ENCODE peak calls at places on chromosomes 2 and 18, in ten cellular contexts. R is mammary epithelial cell, A is right cardiac atrium, Q is endodermal cell, G is H9, Y is stomach, W is Panc1, O is tibial nerve, U is astrocyte, T is pancreas. I is an unnamed sample.

GRCh38 chr2:11534078-11534745 is 367 bp downstream of the GREB1 start:
- DNase-seq in A (no peak), R (no peak), Q (peak; percentile 32), T (no peak), G (no peak), U (no peak), O (no peak), Y (no peak), W (no peak), I (no peak)

GRCh38 chr2:105139556-105140236 is 101.8 kb downstream of the MRPS9 start:
- DNase-seq in R (no peak), T (no peak), U (peak; percentile 65), Y (no peak), Q (no peak), G (no peak), A (no peak), O (no peak), W (no peak), I (no peak)

GRCh38 chr2:215060851-215061541 is 77.4 kb downstream of the ABCA12 start:
- DNase-seq in A (peak; percentile 20), T (no peak), O (no peak), U (no peak), W (no peak), Y (no peak), R (no peak), G (no peak), Q (no peak), I (no peak)

GRCh38 chr2:167134381-167135072 is 246.2 kb downstream of the XIRP2 start:
- DNase-seq in U (peak; percentile 86), O (no peak), W (peak; percentile 61), A (no peak), T (no peak), Q (no peak), Y (no peak), G (no peak), R (peak; percentile 84), I (peak; percentile 86)

GRCh38 chr2:214587442-214587841 is 176.6 kb downstream of the VWC2L start:
- DNase-seq in T (no peak), W (no peak), O (no peak), R (no peak), G (peak; percentile 52), A (no peak), Q (peak; percentile 78), U (no peak), Y (no peak), I (no peak)

GRCh38 chr18:58314284-58314683 is 270.3 kb downstream of the NEDD4L start:
- DNase-seq in T (no peak), W (no peak), O (peak; percentile 68), G (no peak), A (peak; percentile 67), Y (peak; percentile 43), R (peak; percentile 92), U (peak; percentile 95), Q (no peak), I (peak; percentile 95)

GRCh38 chr2:139353874-139354273 is 573.7 kb upstream of the NXPH2 start:
- DNase-seq in U (no peak), R (no peak), A (no peak), G (no peak), O (no peak), Y (no peak), Q (no peak), W (no peak), T (no peak), I (no peak)

GRCh38 chr2:10355471-10356458 is 53.1 kb downstream of the HPCAL1 start:
- DNase-seq in R (no peak), Y (no peak), Q (no peak), G (no peak), W (no peak), U (no peak), A (no peak), O (no peak), T (peak; percentile 33), I (no peak)

GRCh38 chr2:145812163-145812554 is 1292.2 kb upstream of the ZEB2 start:
- DNase-seq in W (no peak), Q (no peak), U (peak; percentile 53), G (no peak), O (no peak), T (no peak), R (no peak), A (no peak), Y (no peak), I (no peak)

GRCh38 chr18:71471963-71472725 is 1072.0 kb downstream of the CBLN2 start:
- DNase-seq in Q (peak; percentile 68), W (no peak), Y (no peak), G (peak; percentile 45), R (no peak), T (no peak), U (no peak), A (no peak), O (no peak), I (no peak)

GRCh38 chr2:186757009-186757408 is 63.1 kb downstream of the FAM171B start:
- DNase-seq in W (no peak), G (no peak), T (no peak), Q (peak; percentile 79), U (no peak), O (no peak), R (no peak), Y (no peak), A (no peak), I (no peak)

GRCh38 chr2:113198048-113198789 is 24.4 kb downstream of the PSD4 start:
- DNase-seq in W (no peak), A (no peak), T (no peak), Q (no peak), G (peak; percentile 16), O (no peak), U (no peak), R (no peak), Y (no peak), I (no peak)

GRCh38 chr2:175312137-175312536 is 130.6 kb upstream of the ATP5MC3 start:
- DNase-seq in A (no peak), Q (no peak), O (no peak), R (no peak), G (no peak), U (no peak), T (no peak), W (no peak), Y (no peak), I (peak; percentile 1)

GRCh38 chr18:48909721-48910120 is 41.0 kb downstream of the SMAD7 start:
- DNase-seq in G (no peak), O (no peak), Q (no peak), R (no peak), Y (no peak), U (no peak), W (no peak), T (no peak), A (no peak), I (no peak)

GRCh38 chr18:57754577-57755330 is 48.4 kb downstream of the ATP8B1 start:
- DNase-seq in O (no peak), Q (no peak), R (no peak), T (no peak), W (no peak), G (no peak), U (no peak), A (no peak), Y (no peak), I (no peak)

GRCh38 chr2:201342923-201343322 is 14.2 kb downstream of the FLACC1 start:
- DNase-seq in R (no peak), G (no peak), T (no peak), A (no peak), O (no peak), U (no peak), W (no peak), Y (no peak), Q (no peak), I (no peak)

DNA sequence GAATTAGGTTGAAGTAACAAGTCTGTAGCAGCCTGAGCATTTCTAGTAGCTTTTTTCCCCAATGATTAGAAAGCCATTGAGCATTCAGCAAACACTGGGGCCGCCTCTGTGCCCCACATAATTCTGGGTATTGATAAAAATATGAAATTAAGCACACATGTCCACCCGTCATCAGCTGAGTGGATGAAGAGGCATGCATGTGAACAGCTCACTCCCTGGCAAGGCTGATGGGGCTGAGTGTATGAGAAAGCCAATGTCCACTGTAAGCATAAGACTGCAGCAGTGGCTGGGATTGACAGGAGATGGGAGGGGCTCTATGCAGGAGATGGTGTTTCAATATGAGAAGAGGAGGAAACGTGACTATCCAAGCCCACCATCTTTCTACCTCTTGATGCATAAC is 124.4 kb upstream of the KLHL29 start:
- DNase-seq in W (no peak), A (no peak), O (no peak), U (no peak), G (no peak), Q (no peak), Y (no peak), R (no peak), T (no peak), I (no peak)
- H3K27me3 ChIP-seq in W (peaks cover 4% of the 10 kb centered on the region), A (no peaks in the 10 kb centered on the region), O (no peaks in the 10 kb centered on the region), U (no peaks in the 10 kb centered on the region), G (no peaks in the 10 kb centered on the region), Q (no peaks in the 10 kb centered on the region), Y (no peaks in the 10 kb centered on the region), R (no peaks in the 10 kb centered on the region), T (no peaks in the 10 kb centered on the region), I (no peaks in the 10 kb centered on the region)

DNA sequence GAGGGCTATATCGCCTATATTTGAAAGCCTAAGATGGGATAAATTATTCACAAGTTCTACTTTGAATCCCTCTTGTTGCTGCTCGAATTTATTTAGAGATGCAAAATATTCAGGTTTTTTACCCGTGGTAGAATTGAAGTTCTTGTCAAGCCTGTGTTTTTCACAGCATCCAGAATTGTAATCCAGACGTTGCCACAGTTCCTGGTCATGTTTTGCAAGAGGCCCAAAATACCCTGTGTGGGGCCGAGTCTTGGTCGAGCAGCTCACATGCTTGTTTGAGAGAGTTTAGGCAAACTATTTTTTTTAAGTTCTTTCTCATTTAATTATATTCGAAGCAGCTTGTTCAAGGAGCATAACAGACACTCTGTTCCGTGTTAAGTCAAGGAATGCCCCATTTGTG is 2.6 kb downstream of the SALL3 start:
- DNase-seq in Q (no peak), O (no peak), G (no peak), W (no peak), A (no peak), Y (no peak), T (no peak), R (no peak), U (no peak), I (no peak)
- H3K27me3 ChIP-seq in Q (peaks cover 22% of the 10 kb centered on the region), O (peaks cover 85% of the 10 kb centered on the region), G (peaks cover 6% of the 10 kb centered on the region), W (peaks cover 28% of the 10 kb centered on the region), A (peaks cover 6% of the 10 kb centered on the region), Y (peaks cover 97% of the 10 kb centered on the region), T (peaks cover 10% of the 10 kb centered on the region), R (peaks cover 44% of the 10 kb centered on the region), U (peaks cover 46% of the 10 kb centered on the region), I (peaks cover 45% of the 10 kb centered on the region)

GRCh38 chr2:19360266-19360665 is 1.8 kb upstream of the OSR1 start:
- DNase-seq in G (no peak), T (no peak), O (no peak), Y (no peak), U (no peak), A (no peak), Q (no peak), W (no peak), R (no peak), I (no peak)
- H3K27me3 ChIP-seq in G (peaks cover 92% of the 10 kb centered on the region), T (no peaks in the 10 kb centered on the region), O (peaks cover 86% of the 10 kb centered on the region), Y (peaks cover 86% of the 10 kb centered on the region), U (peaks cover 75% of the 10 kb centered on the region), A (no peaks in the 10 kb centered on the region), Q (peaks cover 99% of the 10 kb centered on the region), W (peaks cover 30% of the 10 kb centered on the region), R (no peaks in the 10 kb centered on the region), I (peaks cover 8% of the 10 kb centered on the region)

DNA sequence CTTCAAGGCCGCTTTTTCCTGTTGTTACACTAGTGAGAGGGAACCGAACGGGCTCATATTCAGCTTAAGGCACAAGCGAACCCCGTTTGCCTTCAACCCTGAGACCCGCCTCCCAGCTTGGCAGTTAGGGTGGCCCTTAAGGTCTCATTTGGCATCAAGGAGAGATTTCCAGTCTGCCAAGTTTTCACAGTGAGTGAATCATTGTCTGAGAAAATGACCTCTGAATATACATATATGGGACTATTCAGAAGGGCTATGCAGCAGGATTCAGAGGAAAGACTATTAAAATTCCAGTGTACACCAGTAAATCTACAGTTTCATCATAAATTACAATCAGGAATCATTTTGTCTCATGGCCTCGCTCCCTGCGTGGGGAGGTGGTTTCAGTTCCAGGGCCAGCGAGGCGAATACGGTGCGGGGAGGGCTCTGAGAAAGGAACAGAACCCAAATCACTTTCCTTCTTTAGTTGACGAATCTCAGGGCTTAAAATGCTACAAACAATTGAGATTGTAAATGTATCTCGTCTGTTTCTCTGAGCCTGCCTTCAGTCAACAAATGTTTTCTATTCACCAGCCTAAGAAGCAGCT is 231.4 kb downstream of the FAM210A start:
- DNase-seq in U (peak; percentile 66), G (no peak), Q (no peak), W (no peak), T (no peak), R (no peak), O (no peak), A (no peak), Y (no peak), I (no peak)
- H3K27me3 ChIP-seq in U (no peaks in the 10 kb centered on the region), G (no peaks in the 10 kb centered on the region), Q (no peaks in the 10 kb centered on the region), W (no peaks in the 10 kb centered on the region), T (no peaks in the 10 kb centered on the region), R (no peaks in the 10 kb centered on the region), O (no peaks in the 10 kb centered on the region), A (no peaks in the 10 kb centered on the region), Y (no peaks in the 10 kb centered on the region), I (no peaks in the 10 kb centered on the region)

I was measured in bronchial epithelial cell.